ENCODE peak calls at places on chromosomes 3 and 15, in five cellular contexts. X, E, J, G and S are unnamed samples. For H3K4me1, the result is how much of the 10 kb centered on the place peaks cover.

GRCh38 chr3:161462138-161462537 is 34.5 kb upstream of the OTOL1 start:
- DNase-seq in E (no peak), X (no peak), G (no peak), J (no peak), S (no peak)

GRCh38 chr3:65761431-65761830 is 277.3 kb downstream of the MAGI1 start:
- DNase-seq in E (no peak), X (no peak), G (peak), J (no peak), S (no peak)

GRCh38 chr3:133964547-133964946 is 65.2 kb downstream of the SLCO2A1 start:
- DNase-seq in J (no peak), E (peak), G (no peak), X (no peak), S (no peak)

GRCh38 chr3:188037965-188038581 is 115.9 kb upstream of the LPP start:
- DNase-seq in G (peak), E (peak), X (no peak), J (no peak), S (no peak)

GRCh38 chr3:194287392-194287791 is 63.7 kb downstream of the CPN2 start:
- DNase-seq in J (no peak), G (no peak), E (no peak), X (no peak), S (no peak)

GRCh38 chr15:78234515-78235040 is at the start of gene ACSBG1:
- DNase-seq in E (no peak), J (no peak), G (no peak), X (no peak), S (no peak)

GRCh38 chr3:197600796-197601565 is 45.2 kb upstream of the BDH1 start:
- DNase-seq in J (no peak), X (no peak), G (peak), E (no peak), S (no peak)

GRCh38 chr3:101939391-101939790 is 90.1 kb downstream of the NFKBIZ start:
- DNase-seq in E (no peak), J (no peak), G (peak), X (no peak), S (no peak)

GRCh38 chr15:78618490-78618934 is 2.3 kb downstream of the CHRNA3 start:
- DNase-seq in G (peak), E (peak), X (no peak), J (peak), S (peak)

GRCh38 chr3:27666708-27667107 is 55.4 kb downstream of the EOMES start:
- DNase-seq in G (peak), E (no peak), J (peak), X (peak), S (peak)

GRCh38 chr15:42137461-42138261 is 18.8 kb downstream of the PLA2G4F start:
- DNase-seq in X (no peak), J (no peak), G (peak), E (peak), S (peak)

GRCh38 chr3:9455596-9455995 is 58.2 kb downstream of the SETD5 start:
- DNase-seq in G (no peak), E (no peak), J (no peak), X (no peak), S (no peak)

GRCh38 chr15:38859574-38859973 is 295.0 kb upstream of the RASGRP1 start:
- DNase-seq in G (no peak), E (no peak), J (no peak), X (no peak), S (no peak)

GRCh38 chr15:42511010-42511396 is 15.6 kb downstream of the SNAP23 start:
- DNase-seq in E (no peak), X (no peak), G (peak), J (no peak), S (no peak)

GRCh38 chr3:18134386-18135082 is 290.6 kb downstream of the SATB1 start:
- DNase-seq in J (no peak), X (no peak), E (peak), G (peak), S (no peak)

GRCh38 chr3:178732824-178733223 is 196.6 kb downstream of the KCNMB2 start:
- DNase-seq in G (no peak), X (no peak), J (no peak), E (no peak), S (no peak)

GRCh38 chr15:67927501-67928156 is 87.8 kb upstream of the RNU6-1 start:
- DNase-seq in X (no peak), E (peak), G (peak), J (peak), S (peak)

GRCh38 chr3:127304121-127304744 is 16.4 kb upstream of the PRR20G start:
- DNase-seq in J (peak), X (peak), E (peak), G (no peak), S (no peak)

GRCh38 chr15:38069506-38069905 is 135.1 kb downstream of the TMCO5A start:
- DNase-seq in G (peak), X (no peak), E (peak), J (peak), S (no peak)

GRCh38 chr15:25863067-25863967 is at the start of gene ATP10A:
- DNase-seq in J (peak), X (peak), E (peak), G (peak), S (peak)

GRCh38 chr3:83946554-83946953 is 1012.2 kb upstream of the CADM2 start:
- DNase-seq in G (peak), E (peak), X (no peak), J (no peak), S (no peak)

GRCh38 chr15:73873456-73873855 is at the start of gene TBC1D21:
- DNase-seq in X (no peak), G (no peak), J (no peak), E (no peak), S (no peak)

GRCh38 chr15:81091889-81092558 is 42.0 kb upstream of the CFAP161 start:
- DNase-seq in G (peak), J (no peak), E (peak), X (no peak), S (no peak)

GRCh38 chr3:114528517-114528916 is 234.7 kb downstream of the TIGIT start:
- DNase-seq in X (no peak), J (no peak), G (no peak), E (no peak), S (no peak)

GRCh38 chr3:43742935-43743334 is 52.2 kb downstream of the ABHD5 start:
- DNase-seq in J (no peak), G (no peak), X (no peak), E (no peak), S (no peak)

GRCh38 chr3:21405671-21406667 is 345.0 kb downstream of the ZNF385D start:
- DNase-seq in G (no peak), X (peak), E (no peak), J (no peak), S (no peak)
- H3K27ac ChIP-seq in G (no peak), X (no peak), E (no peak), J (no peak), S (no peak)

DNA sequence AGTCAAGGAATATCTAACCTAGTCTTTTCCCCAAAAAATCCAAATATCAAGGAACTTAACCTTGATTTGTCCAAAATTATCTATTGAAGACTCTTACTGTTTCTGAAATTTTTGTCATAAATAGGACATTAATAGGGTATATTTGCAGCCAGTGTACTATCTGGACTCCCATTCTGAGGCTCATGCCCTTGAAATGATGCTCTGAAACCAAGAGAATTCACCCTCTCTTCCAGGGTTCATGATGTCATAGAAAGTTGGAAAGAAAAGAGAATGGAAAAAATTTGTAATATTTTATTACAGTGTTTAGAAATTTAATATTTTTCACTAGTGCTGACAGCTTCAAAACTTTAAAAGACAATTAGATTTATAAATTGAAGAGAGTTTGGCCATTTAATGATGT is 712.5 kb downstream of the MCTP2 start:
- DNase-seq in J (no peak), G (no peak), E (no peak), X (no peak), S (no peak)
- H3K4me3 ChIP-seq in J (no peak), G (no peak), E (no peak), X (no peak), S (no peak)

DNA sequence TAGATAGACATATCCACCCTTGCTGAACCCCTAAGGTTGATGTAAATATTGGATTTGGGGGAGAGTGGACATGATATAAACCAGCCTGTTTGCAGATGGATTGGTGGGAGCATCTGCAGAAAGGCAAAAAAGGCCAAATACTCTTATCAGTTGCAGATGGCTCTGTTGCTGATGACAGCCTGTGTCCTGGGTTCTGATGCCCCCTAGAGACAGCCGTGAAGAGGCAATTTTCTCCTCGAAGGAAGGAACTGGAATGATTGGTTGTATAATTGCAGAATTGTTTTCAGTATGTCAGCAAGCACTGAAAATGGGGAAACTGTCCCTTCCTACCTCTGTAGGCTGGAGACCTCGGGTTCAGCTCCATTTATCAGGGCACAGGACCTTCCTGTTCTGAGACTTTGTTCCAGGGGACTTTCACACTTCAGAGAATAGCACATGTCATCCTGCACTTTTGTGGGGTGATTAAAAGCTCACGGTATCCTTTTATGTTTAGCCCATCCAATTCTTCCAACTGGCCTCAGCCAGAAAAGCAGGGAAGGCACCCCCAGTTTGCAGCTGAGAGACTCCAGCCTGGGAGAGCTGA is 103.0 kb downstream of the PGPEP1L start:
- DNase-seq in X (no peak), E (peak), G (peak), J (no peak), S (no peak)
- H3K4me1 ChIP-seq in X (half or more), E (half or more), G (under half), J (under half), S (under half)

DNA sequence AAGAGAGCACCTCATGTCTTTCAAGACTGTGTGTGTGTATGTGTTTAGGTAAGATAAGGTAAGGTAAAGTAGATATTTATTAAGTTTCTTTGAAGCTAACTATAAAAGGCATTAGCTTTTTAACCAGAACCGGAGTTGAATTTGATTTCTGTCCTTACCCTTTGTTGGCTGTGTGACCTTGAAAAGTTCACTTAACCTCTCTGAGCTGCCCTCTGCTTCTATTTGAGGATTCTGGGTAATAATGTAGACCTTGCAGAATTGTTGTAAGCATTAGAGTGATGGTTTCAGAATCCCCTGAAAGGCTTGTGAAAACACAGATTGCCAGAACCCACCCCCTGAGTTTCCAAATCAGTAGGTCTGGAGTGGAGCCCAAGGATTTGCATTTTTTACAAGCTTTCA is 21.6 kb upstream of the SACM1L start:
- DNase-seq in X (no peak), E (no peak), J (no peak), G (no peak), S (no peak)
- H3K27ac ChIP-seq in X (peak), E (peak), J (no peak), G (peak), S (peak)

DNA sequence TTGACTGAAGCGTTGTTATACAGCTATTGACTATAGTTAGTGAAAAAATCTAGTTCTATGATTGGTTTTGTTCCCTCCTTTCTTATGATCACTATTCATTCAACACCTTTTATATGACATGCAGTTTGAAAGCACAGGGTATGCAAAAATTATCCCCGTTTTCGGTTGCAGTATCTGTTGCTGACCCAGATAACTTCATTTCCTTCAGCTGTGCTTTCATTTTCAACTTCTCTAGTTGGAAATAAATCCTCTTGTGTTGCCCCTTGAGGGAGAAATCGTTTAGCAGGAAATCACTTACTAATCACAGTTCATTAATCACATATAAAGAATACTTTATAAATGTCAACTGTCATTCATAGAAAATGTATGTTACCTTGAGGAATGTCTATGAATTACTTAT is 55.1 kb downstream of the MBNL1 start:
- DNase-seq in G (no peak), J (no peak), X (no peak), E (no peak), S (no peak)
- H3K4me3 ChIP-seq in G (no peak), J (no peak), X (no peak), E (no peak), S (no peak)